ENCODE peak calls at places on chromosomes 4 and X, in eight cellular contexts. F is A549, R is transverse colon, X is prostate gland, B is ovary, C is tibial nerve, S is GM12878, G is breast epithelium. Q is an unnamed sample. For H3K4me1, the result is how much of the 10 kb centered on the place peaks cover.

GRCh38 chrX:153924149-153924861 is 1.8 kb downstream of the ARHGAP4 start:
- DNase-seq in X (no peak), F (peak), R (peak), B (no peak), G (no peak), C (no peak), S (no peak), Q (no peak)

GRCh38 chrX:43108828-43109227 is 330.9 kb upstream of the PPP1R2C start:
- DNase-seq in X (no peak), S (no peak), R (no peak), F (no peak), G (no peak), B (no peak), C (no peak), Q (no peak)

GRCh38 chr4:118331352-118331751 is 21.5 kb downstream of the PRSS12 start:
- DNase-seq in S (no peak), X (no peak), G (no peak), C (no peak), B (no peak), F (no peak), R (no peak), Q (no peak)

GRCh38 chrX:96576358-96576757 is 108.3 kb upstream of the DIAPH2 start:
- DNase-seq in B (no peak), S (no peak), C (no peak), F (no peak), X (no peak), R (no peak), G (no peak), Q (no peak)

GRCh38 chrX:15947648-15948317 is 93.2 kb upstream of the AP1S2 start:
- DNase-seq in B (no peak), X (no peak), C (no peak), G (no peak), F (peak), R (no peak), S (no peak), Q (no peak)

GRCh38 chr4:118772149-118773081 is 63.5 kb downstream of the SEC24D start:
- DNase-seq in F (peak), R (no peak), C (no peak), S (no peak), G (no peak), B (no peak), X (no peak), Q (no peak)

GRCh38 chrX:7330971-7331746 is 183.2 kb upstream of the PUDP start:
- DNase-seq in F (peak), X (no peak), G (no peak), B (peak), C (peak), S (no peak), R (no peak), Q (no peak)

GRCh38 chr4:105106416-105106815 is 40.3 kb upstream of the TET2 start:
- DNase-seq in B (no peak), R (no peak), F (no peak), G (no peak), X (no peak), S (no peak), C (no peak), Q (no peak)

GRCh38 chr4:38757945-38758344 is 24.8 kb downstream of the TLR10 start:
- DNase-seq in G (no peak), C (no peak), R (peak), X (no peak), S (no peak), F (peak), B (no peak), Q (no peak)

GRCh38 chr4:69330345-69330744 is 50.1 kb downstream of the UGT2B28 start:
- DNase-seq in S (no peak), C (no peak), X (no peak), G (no peak), R (no peak), F (no peak), B (no peak), Q (peak)

GRCh38 chr4:132863619-132864018 is 285.5 kb upstream of the PCDH10 start:
- DNase-seq in S (no peak), B (no peak), G (no peak), X (no peak), R (no peak), F (no peak), C (no peak), Q (no peak)

GRCh38 chrX:107396235-107396634 is 53.2 kb upstream of the FRMPD3 start:
- DNase-seq in F (no peak), X (no peak), C (no peak), R (no peak), S (no peak), B (no peak), G (no peak), Q (no peak)

GRCh38 chrX:70219938-70220764 is 14.3 kb upstream of the AWAT1 start:
- DNase-seq in F (peak), X (peak), B (no peak), R (peak), G (no peak), C (peak), S (no peak), Q (peak)

GRCh38 chr4:80036949-80037348 is 36.1 kb downstream of the ANTXR2 start:
- DNase-seq in S (no peak), G (no peak), R (no peak), C (no peak), X (no peak), B (no peak), F (no peak), Q (no peak)

GRCh38 chr4:122588453-122589238 is 32.2 kb downstream of the IL21 start:
- DNase-seq in G (no peak), X (no peak), B (no peak), C (no peak), R (no peak), F (no peak), S (no peak), Q (no peak)

GRCh38 chrX:135345328-135345645 is 36.0 kb downstream of the ETDC start:
- DNase-seq in G (no peak), X (peak), C (peak), B (peak), S (no peak), F (no peak), R (peak), Q (no peak)
- H3K27ac ChIP-seq in G (no peak), X (peak), C (peak), B (peak), S (no peak), F (peak), R (peak), Q (peak)

GRCh38 chr4:85829276-85830051 is 354.5 kb downstream of the ARHGAP24 start:
- DNase-seq in S (no peak), B (no peak), F (no peak), G (no peak), C (no peak), R (no peak), X (no peak), Q (no peak)
- H3K4me1 ChIP-seq in S (under half), B (under half), F (under half), G (under half), C (under half), R (under half), X (under half), Q (under half)

GRCh38 chr4:110630621-110631402 is 7.9 kb upstream of the PITX2 start:
- DNase-seq in B (no peak), F (no peak), G (no peak), R (no peak), S (no peak), X (no peak), C (no peak), Q (no peak)

GRCh38 chr4:110629214-110629754 is 6.4 kb upstream of the PITX2 start:
- DNase-seq in F (no peak), S (no peak), G (no peak), B (no peak), X (no peak), C (no peak), R (no peak), Q (no peak)

GRCh38 chr4:110629780-110630500 is 7.1 kb upstream of the PITX2 start:
- DNase-seq in X (no peak), F (no peak), S (no peak), G (no peak), B (no peak), R (no peak), C (no peak), Q (no peak)

GRCh38 chr4:110626532-110627153 is 3.8 kb upstream of the PITX2 start:
- DNase-seq in R (no peak), F (no peak), C (no peak), S (no peak), X (no peak), B (no peak), G (no peak), Q (no peak)

DNA sequence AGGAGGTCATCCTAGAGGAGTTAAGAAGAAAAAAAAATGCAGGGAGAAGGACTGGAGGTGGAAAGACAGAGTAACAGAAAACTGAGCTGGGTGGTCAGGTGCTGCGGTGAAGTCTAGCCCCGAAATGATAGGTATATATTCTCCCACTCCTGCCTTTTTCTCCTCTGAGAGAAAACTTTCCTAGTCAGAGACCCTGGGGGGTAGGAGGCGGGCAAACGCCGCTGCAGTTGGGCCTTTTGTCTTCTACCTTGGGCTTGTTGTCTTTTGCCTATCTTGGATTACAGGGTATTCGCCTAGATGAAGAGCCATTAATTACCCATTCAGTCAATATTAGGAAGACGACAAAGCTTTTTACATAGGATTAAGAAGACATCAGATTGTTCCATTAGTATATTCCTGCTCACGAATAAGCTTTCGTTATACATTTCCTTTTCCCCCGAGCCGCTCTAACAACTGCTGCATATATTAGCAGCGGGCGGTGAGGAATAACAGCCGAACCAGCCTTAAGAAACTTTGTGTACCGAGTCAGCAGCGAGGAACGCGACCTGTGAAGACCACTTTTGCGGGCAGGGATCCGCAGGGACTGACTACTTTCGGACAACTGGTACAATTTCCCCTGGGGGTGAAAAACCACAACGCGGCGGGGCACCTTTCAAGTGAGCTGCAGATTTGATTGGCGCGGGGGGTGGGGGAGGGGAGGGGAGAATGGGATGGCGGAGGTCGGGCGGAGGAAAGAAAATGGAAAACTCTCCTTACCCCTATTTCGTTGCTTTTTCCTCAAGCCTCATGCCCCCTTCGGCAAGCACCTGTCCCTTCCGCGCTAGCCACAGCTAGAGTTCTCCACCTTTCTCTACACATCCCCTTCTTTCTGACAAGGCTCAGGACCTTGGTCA is 5.7 kb upstream of the PITX2 start:
- DNase-seq in B (no peak), F (no peak), G (no peak), S (no peak), X (no peak), R (no peak), C (no peak), Q (no peak)
- TF ChIP-seq POLR2A in B (no peak), F (no peak), G (no peak), S (no peak), X (no peak), R (no peak), C (no peak), Q (no peak)

GRCh38 chr4:124177647-124178425 is 534.7 kb downstream of the ANKRD50 start:
- DNase-seq in C (no peak), F (peak), X (no peak), R (no peak), B (no peak), S (no peak), G (no peak), Q (no peak)
- H3K27ac ChIP-seq in C (no peak), F (peak), X (no peak), R (no peak), B (no peak), S (no peak), G (no peak), Q (no peak)

GRCh38 chr4:153450545-153450917 is 15.6 kb upstream of the TMEM131L start:
- DNase-seq in C (no peak), G (no peak), X (no peak), B (no peak), F (no peak), S (no peak), R (no peak), Q (no peak)

GRCh38 chr4:153451931-153452660 is 14.1 kb upstream of the TMEM131L start:
- DNase-seq in R (no peak), G (no peak), B (no peak), C (no peak), F (no peak), X (no peak), S (no peak), Q (no peak)

GRCh38 chr4:153447175-153447887 is 18.8 kb upstream of the TMEM131L start:
- DNase-seq in X (no peak), C (no peak), R (no peak), G (no peak), S (no peak), F (no peak), B (no peak), Q (no peak)

GRCh38 chr4:153448003-153448731 is 18.0 kb upstream of the TMEM131L start:
- DNase-seq in X (no peak), B (no peak), R (no peak), S (no peak), F (no peak), G (no peak), C (no peak), Q (no peak)

DNA sequence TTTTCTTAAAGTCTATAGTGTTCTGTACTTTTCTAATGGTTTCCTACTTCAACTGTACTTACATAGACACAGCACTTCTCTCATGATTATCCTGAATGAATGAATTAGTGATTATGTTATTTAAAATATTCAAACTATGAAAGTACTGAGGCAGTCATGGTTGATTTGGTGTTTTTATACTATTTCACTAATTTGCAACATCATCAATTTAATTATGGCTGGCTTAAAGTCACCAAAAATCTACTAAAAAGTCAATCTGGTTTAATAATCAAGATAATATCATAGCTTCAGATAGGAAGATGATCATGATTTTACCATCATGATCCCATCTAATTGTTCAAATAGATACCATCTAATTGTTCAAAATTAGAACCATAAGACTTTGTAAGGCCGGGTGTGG is 16.8 kb upstream of the TMEM131L start:
- DNase-seq in R (no peak), C (no peak), B (no peak), F (no peak), G (no peak), S (no peak), X (no peak), Q (no peak)
- H3K4me1 ChIP-seq in R (under half), C (under half), B (under half), F (under half), G (under half), S (under half), X (under half), Q (under half)

DNA sequence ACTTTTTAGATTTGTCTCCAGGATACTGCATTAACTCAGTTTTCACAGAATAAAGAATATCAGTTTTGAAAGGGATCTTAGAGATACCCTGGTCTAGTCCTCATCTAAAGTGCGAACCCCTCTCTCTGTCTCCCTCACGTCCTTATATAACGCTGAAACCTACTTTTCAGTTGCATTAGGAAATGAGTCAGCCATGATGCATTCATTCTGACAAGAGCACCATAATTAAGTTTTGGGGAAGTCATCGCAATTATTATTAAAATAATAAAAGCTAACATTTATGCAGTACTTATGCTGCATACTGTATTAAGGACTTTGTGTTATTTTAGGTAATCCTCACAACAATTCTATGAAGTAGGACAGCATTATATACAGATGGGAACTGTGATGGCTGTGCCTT is 116.1 kb downstream of the REELD1 start:
- DNase-seq in F (no peak), B (no peak), C (no peak), R (no peak), X (no peak), S (no peak), G (no peak), Q (no peak)
- TF ChIP-seq POLR2A in F (no peak), B (no peak), C (no peak), R (no peak), X (no peak), S (no peak), G (no peak), Q (no peak)

Q was measured in right lobe of liver.